ENCODE peak calls at places on chromosomes 5 and 9, in five cellular contexts. One of them, this sample, is unnamed.

GRCh38 chr9:69339620-69340019 is 14.6 kb downstream of the ENTREP1 start:
- DNase-seq in GM12878: no peak
- DNase-seq in endothelial cell: no peak
- DNase-seq in fibroblast of pulmonary artery: no peak
- DNase-seq in GM13977: no peak
- DNase-seq in this sample: no peak

GRCh38 chr9:93301291-93301811 is 117.4 kb downstream of the WNK2 start:
- DNase-seq in GM12878: no peak
- DNase-seq in endothelial cell: no peak
- DNase-seq in fibroblast of pulmonary artery: no peak
- DNase-seq in GM13977: peak
- DNase-seq in this sample: no peak

GRCh38 chr9:8514760-8515159 is 715.2 kb upstream of the DMAC1 start:
- DNase-seq in GM12878: no peak
- DNase-seq in endothelial cell: no peak
- DNase-seq in fibroblast of pulmonary artery: no peak
- DNase-seq in GM13977: no peak
- DNase-seq in this sample: peak

GRCh38 chr9:111897831-111898144 is 1.2 kb downstream of the UGCG start:
- DNase-seq in GM12878: peak
- DNase-seq in endothelial cell: no peak
- DNase-seq in fibroblast of pulmonary artery: no peak
- DNase-seq in GM13977: peak
- DNase-seq in this sample: no peak

GRCh38 chr9:137972988-137973470 is 95.4 kb downstream of the CACNA1B start:
- DNase-seq in GM12878: no peak
- DNase-seq in endothelial cell: no peak
- DNase-seq in fibroblast of pulmonary artery: no peak
- DNase-seq in GM13977: no peak
- DNase-seq in this sample: no peak

GRCh38 chr5:97854871-97855762 is 672.1 kb upstream of the RIOK2 start:
- DNase-seq in GM12878: no peak
- DNase-seq in endothelial cell: no peak
- DNase-seq in fibroblast of pulmonary artery: peak
- DNase-seq in GM13977: no peak
- DNase-seq in this sample: no peak

GRCh38 chr9:17135578-17135904 is 701 bp downstream of the CNTLN start:
- DNase-seq in GM12878: no peak
- DNase-seq in endothelial cell: no peak
- DNase-seq in fibroblast of pulmonary artery: no peak
- DNase-seq in GM13977: no peak
- DNase-seq in this sample: no peak

GRCh38 chr5:181261320-181262085 is 560 bp upstream of the TRIM52 start:
- DNase-seq in GM12878: no peak
- DNase-seq in endothelial cell: peak
- DNase-seq in fibroblast of pulmonary artery: peak
- DNase-seq in GM13977: peak
- DNase-seq in this sample: peak

GRCh38 chr5:142962172-142962528 is 192.0 kb downstream of the ARHGAP26 start:
- DNase-seq in GM12878: no peak
- DNase-seq in endothelial cell: no peak
- DNase-seq in fibroblast of pulmonary artery: no peak
- DNase-seq in GM13977: no peak
- DNase-seq in this sample: no peak
- TF ChIP-seq CTCF in GM12878: no peak
- TF ChIP-seq CTCF in endothelial cell: no peak
- TF ChIP-seq CTCF in fibroblast of pulmonary artery: no peak
- TF ChIP-seq CTCF in GM13977: no peak
- TF ChIP-seq CTCF in this sample: no peak

GRCh38 chr9:33154368-33154767 is 12.8 kb downstream of the B4GALT1 start:
- DNase-seq in GM12878: no peak
- DNase-seq in endothelial cell: no peak
- DNase-seq in fibroblast of pulmonary artery: no peak
- DNase-seq in GM13977: no peak
- DNase-seq in this sample: no peak
- TF ChIP-seq CTCF in GM12878: no peak
- TF ChIP-seq CTCF in endothelial cell: no peak
- TF ChIP-seq CTCF in fibroblast of pulmonary artery: no peak
- TF ChIP-seq CTCF in GM13977: no peak
- TF ChIP-seq CTCF in this sample: no peak

GRCh38 chr5:107269256-107269655 is 401.5 kb downstream of the EFNA5 start:
- DNase-seq in GM12878: no peak
- DNase-seq in endothelial cell: no peak
- DNase-seq in fibroblast of pulmonary artery: no peak
- DNase-seq in GM13977: no peak
- DNase-seq in this sample: no peak
- TF ChIP-seq CTCF in GM12878: no peak
- TF ChIP-seq CTCF in endothelial cell: no peak
- TF ChIP-seq CTCF in fibroblast of pulmonary artery: no peak
- TF ChIP-seq CTCF in GM13977: no peak
- TF ChIP-seq CTCF in this sample: no peak

DNA sequence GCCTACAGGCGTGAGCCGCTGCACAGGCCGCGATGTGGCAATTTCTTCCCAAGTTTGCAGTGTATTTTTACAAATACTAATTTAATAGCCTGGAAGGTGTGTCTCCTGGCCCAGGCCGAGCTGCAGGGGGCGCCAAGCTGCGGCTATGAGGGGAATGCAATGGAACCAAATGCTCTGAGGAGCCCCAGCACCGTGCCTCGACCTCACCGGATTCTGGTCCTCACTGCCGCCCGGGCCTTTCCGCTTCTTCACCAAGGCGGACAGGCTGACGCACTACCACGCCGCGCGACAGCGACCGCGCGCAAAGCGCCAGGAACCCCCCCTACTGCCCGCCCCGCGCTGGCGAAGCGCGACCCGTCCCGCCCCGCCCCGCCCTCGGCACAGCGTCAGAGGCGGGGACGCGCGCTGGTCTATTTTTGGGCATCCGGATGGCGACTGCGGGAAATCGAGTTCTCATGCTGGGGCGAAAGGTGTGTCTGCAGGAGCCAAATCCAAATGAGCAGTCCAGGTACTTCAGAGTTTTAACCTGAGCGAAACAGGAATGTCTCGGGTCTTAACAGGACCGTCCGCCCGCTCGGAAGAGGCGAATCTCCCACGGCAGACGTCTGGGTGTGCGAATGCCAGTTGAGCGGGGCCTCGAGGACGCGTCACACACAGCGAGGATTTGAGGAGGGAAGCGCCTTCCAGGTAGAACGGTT is 31.7 kb upstream of the PRXL2C start:
- DNase-seq in GM12878: no peak
- DNase-seq in endothelial cell: peak
- DNase-seq in fibroblast of pulmonary artery: peak
- DNase-seq in GM13977: peak
- DNase-seq in this sample: peak
- TF ChIP-seq CTCF in GM12878: no peak
- TF ChIP-seq CTCF in endothelial cell: peak
- TF ChIP-seq CTCF in fibroblast of pulmonary artery: peak
- TF ChIP-seq CTCF in GM13977: no peak
- TF ChIP-seq CTCF in this sample: peak

GRCh38 chr5:158725223-158725825 is 374.4 kb downstream of the EBF1 start:
- DNase-seq in GM12878: no peak
- DNase-seq in endothelial cell: no peak
- DNase-seq in fibroblast of pulmonary artery: no peak
- DNase-seq in GM13977: no peak
- DNase-seq in this sample: no peak
- TF ChIP-seq CTCF in GM12878: no peak
- TF ChIP-seq CTCF in endothelial cell: no peak
- TF ChIP-seq CTCF in fibroblast of pulmonary artery: no peak
- TF ChIP-seq CTCF in GM13977: peak
- TF ChIP-seq CTCF in this sample: no peak

DNA sequence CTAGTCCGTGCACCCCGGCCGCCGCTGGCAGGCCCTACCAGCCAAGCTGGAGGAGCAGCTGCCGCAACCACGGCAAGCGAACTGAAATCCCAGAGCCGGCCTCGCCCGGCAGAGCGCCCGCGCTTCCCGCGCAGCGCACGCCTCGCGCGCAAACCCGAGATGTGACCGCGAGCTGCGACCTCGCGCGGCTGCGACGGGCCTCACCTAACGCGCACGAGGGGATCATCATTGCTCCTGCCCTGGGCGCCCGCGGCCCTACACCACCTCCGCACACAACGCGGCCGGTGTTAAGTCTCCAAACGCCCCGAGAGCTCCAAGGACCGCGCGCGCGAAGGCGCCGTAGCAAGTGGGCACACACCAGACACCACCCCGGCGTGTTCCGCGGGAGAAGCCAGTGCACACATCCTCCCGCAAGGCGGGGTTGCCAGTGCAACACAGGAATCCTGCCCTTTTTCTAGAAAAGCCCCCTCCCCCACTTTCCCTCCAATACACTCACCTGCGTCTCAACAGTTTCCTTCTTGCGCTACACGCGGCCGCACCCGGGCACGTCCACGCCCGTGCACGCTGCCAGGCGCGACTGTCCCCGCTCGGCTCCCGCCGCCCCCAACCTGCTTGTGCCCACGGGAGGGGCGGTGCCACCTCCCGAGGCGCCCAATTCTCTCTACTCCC is 5.2 kb downstream of the ELAVL2 start:
- DNase-seq in GM12878: no peak
- DNase-seq in endothelial cell: peak
- DNase-seq in fibroblast of pulmonary artery: no peak
- DNase-seq in GM13977: no peak
- DNase-seq in this sample: peak
- TF ChIP-seq CTCF in GM12878: no peak
- TF ChIP-seq CTCF in endothelial cell: no peak
- TF ChIP-seq CTCF in fibroblast of pulmonary artery: no peak
- TF ChIP-seq CTCF in GM13977: no peak
- TF ChIP-seq CTCF in this sample: no peak

GRCh38 chr5:139394123-139394653 is 716 bp downstream of the PROB1 start:
- DNase-seq in GM12878: no peak
- DNase-seq in endothelial cell: peak
- DNase-seq in fibroblast of pulmonary artery: no peak
- DNase-seq in GM13977: peak
- DNase-seq in this sample: peak
- TF ChIP-seq CTCF in GM12878: peak
- TF ChIP-seq CTCF in endothelial cell: peak
- TF ChIP-seq CTCF in fibroblast of pulmonary artery: peak
- TF ChIP-seq CTCF in GM13977: peak
- TF ChIP-seq CTCF in this sample: peak

DNA sequence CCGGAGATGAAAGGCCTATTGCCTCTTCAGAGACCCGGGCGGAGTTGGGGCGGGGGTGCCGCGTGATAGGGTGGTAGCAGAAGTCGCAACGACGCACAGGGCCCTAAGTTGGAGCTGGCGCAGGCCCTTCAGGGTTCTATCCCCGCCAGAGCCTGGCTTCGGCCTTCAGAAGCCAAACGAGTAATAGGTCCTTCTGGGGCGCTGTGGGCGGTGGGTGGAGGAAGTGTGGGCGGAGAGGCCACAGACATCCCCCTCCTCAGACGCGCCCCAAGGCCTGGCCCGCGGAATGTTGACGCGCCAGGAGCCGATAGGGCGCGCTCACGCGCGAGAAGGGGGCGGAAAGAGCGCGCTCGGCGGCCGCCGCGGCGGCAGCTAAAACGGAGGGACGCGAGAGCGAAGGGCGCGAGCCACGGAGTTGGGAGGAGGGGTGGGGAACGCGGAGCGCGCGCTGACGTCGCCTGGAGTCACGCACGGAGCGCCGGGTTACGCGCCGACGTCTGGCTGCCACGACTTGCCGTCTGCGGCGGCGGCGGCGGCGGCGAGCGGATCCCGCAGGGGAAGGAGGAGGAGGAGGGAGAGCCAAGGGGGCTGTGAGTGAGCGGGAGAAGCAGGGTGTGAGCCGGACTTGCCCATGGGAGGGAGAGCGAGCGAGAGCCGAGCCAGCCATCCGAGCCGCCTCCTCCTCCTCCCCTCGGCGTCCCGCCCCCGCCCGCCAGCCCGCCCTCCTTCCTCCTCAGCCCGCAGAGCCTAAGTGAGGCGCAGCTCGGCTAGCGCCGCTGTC is 6.4 kb upstream of the PURA start:
- DNase-seq in GM12878: peak
- DNase-seq in endothelial cell: peak
- DNase-seq in fibroblast of pulmonary artery: peak
- DNase-seq in GM13977: peak
- DNase-seq in this sample: peak
- TF ChIP-seq CTCF in GM12878: peak
- TF ChIP-seq CTCF in endothelial cell: no peak
- TF ChIP-seq CTCF in fibroblast of pulmonary artery: no peak
- TF ChIP-seq CTCF in GM13977: peak
- TF ChIP-seq CTCF in this sample: peak

This sample was measured in BE2C.